ENCODE peak calls at places on chromosomes 11 and 22, in six cellular contexts. G is IMR-90, H is neuronal stem cell, Z is trophoblast cell, V is mesenchymal stem cell, P is mesendoderm. E is an unnamed sample.

GRCh38 chr22:20566420-20567260 is 59.2 kb downstream of the MED15 start:
- DNase-seq in G (peak), H (no peak), Z (peak), V (no peak), P (no peak), E (no peak)

GRCh38 chr11:117145393-117145761 is 1.3 kb downstream of the PAFAH1B2 start:
- DNase-seq in G (peak), H (peak), Z (no peak), V (peak), P (peak), E (no peak)

GRCh38 chr11:74820763-74821162 is 72.1 kb downstream of the RNF169 start:
- DNase-seq in G (peak), H (no peak), Z (no peak), V (peak), P (peak), E (no peak)

GRCh38 chr11:67053896-67054850 is 2.5 kb upstream of the RHOD start:
- DNase-seq in G (peak), H (peak), Z (peak), V (peak), P (peak), E (peak)

GRCh38 chr11:128575956-128576340 is 11.4 kb downstream of the ETS1 start:
- DNase-seq in G (peak), H (no peak), Z (no peak), V (peak), P (no peak), E (no peak)

GRCh38 chr11:67697846-67698245 is 23.4 kb upstream of the ALDH3B2 start:
- DNase-seq in G (no peak), H (no peak), Z (no peak), V (no peak), P (no peak), E (no peak)

GRCh38 chr11:45110562-45110961 is 35.9 kb upstream of the PRDM11 start:
- DNase-seq in G (peak), H (peak), Z (no peak), V (peak), P (peak), E (peak)

GRCh38 chr11:9529333-9529648 is 44.2 kb upstream of the WEE1 start:
- DNase-seq in G (no peak), H (no peak), Z (no peak), V (no peak), P (no peak), E (no peak)

GRCh38 chr11:2302844-2303626 is 1.2 kb downstream of the TSPAN32 start:
- DNase-seq in G (no peak), H (no peak), Z (no peak), V (no peak), P (no peak), E (peak)

GRCh38 chr22:46457502-46458488 is 79.6 kb downstream of the CELSR1 start:
- DNase-seq in G (peak), H (no peak), Z (peak), V (peak), P (peak), E (no peak)

GRCh38 chr11:779120-779954 is 2.0 kb upstream of the GATD1 start:
- DNase-seq in G (no peak), H (no peak), Z (no peak), V (no peak), P (no peak), E (no peak)

GRCh38 chr22:44658371-44658953 is 43.5 kb upstream of the PRR5 start:
- DNase-seq in G (peak), H (no peak), Z (no peak), V (no peak), P (no peak), E (peak)

GRCh38 chr11:5449023-5449422 is at the start of gene OR51I2:
- DNase-seq in G (no peak), H (no peak), Z (no peak), V (no peak), P (no peak), E (no peak)

GRCh38 chr11:112748713-112749481 is 212.3 kb upstream of the NCAM1 start:
- DNase-seq in G (no peak), H (no peak), Z (no peak), V (no peak), P (no peak), E (no peak)

GRCh38 chr22:41078975-41079374 is 13.4 kb upstream of the EP300 start:
- DNase-seq in G (no peak), H (peak), Z (no peak), V (no peak), P (no peak), E (no peak)

GRCh38 chr11:33480636-33481035 is 220.0 kb downstream of the C11orf91 start:
- DNase-seq in G (no peak), H (no peak), Z (no peak), V (no peak), P (no peak), E (no peak)

GRCh38 chr11:120564573-120565301 is 53.2 kb downstream of the GRIK4 start:
- DNase-seq in G (peak), H (peak), Z (peak), V (peak), P (peak), E (peak)

GRCh38 chr11:118619444-118620205 is 12.2 kb downstream of the PHLDB1 start:
- DNase-seq in G (peak), H (no peak), Z (no peak), V (peak), P (no peak), E (no peak)

GRCh38 chr22:37371491-37371890 is 55.8 kb downstream of the ELFN2 start:
- DNase-seq in G (no peak), H (no peak), Z (no peak), V (no peak), P (no peak), E (no peak)

GRCh38 chr11:73288873-73289707 is 17.0 kb downstream of the P2RY6 start:
- DNase-seq in G (peak), H (peak), Z (peak), V (peak), P (peak), E (peak)

GRCh38 chr11:112834277-112834755 is 126.9 kb upstream of the NCAM1 start:
- DNase-seq in G (no peak), H (no peak), Z (no peak), V (no peak), P (peak), E (no peak)

GRCh38 chr11:114280696-114281095 is 15.5 kb upstream of the NNMT start:
- DNase-seq in G (peak), H (peak), Z (peak), V (peak), P (peak), E (peak)

GRCh38 chr22:29396126-29396525 is 7.8 kb upstream of the AP1B1 start:
- DNase-seq in G (no peak), H (no peak), Z (no peak), V (no peak), P (no peak), E (peak)

GRCh38 chr22:40679964-40680818 is 907 bp downstream of the MCHR1 start:
- DNase-seq in G (peak), H (no peak), Z (no peak), V (peak), P (peak), E (no peak)

GRCh38 chr22:50699754-50700386 is 27.2 kb downstream of the SHANK3 start:
- DNase-seq in G (no peak), H (no peak), Z (no peak), V (no peak), P (peak), E (peak)

GRCh38 chr22:20210473-20211059 is 57.6 kb downstream of the RTN4R start:
- DNase-seq in G (no peak), H (no peak), Z (no peak), V (no peak), P (no peak), E (no peak)

GRCh38 chr11:69200331-69201047 is 44.8 kb downstream of the SMIM38 start:
- DNase-seq in G (no peak), H (peak), Z (no peak), V (no peak), P (no peak), E (no peak)

GRCh38 chr11:60077216-60077817 is 11.1 kb upstream of the MS4A2 start:
- DNase-seq in G (no peak), H (no peak), Z (no peak), V (no peak), P (no peak), E (no peak)
- H3K4me2 ChIP-seq in G (no peak), H (no peak), Z (no peak), V (no peak), P (no peak), E (no peak)

GRCh38 chr11:103883856-103884255 is 152.6 kb upstream of the DDI1 start:
- DNase-seq in G (no peak), H (no peak), Z (peak), V (no peak), P (no peak), E (no peak)

GRCh38 chr11:103883291-103883690 is 153.1 kb upstream of the DDI1 start:
- DNase-seq in G (no peak), H (no peak), Z (no peak), V (no peak), P (no peak), E (no peak)

GRCh38 chr11:103878646-103879045 is 157.8 kb upstream of the DDI1 start:
- DNase-seq in G (no peak), H (no peak), Z (no peak), V (no peak), P (no peak), E (no peak)

GRCh38 chr11:103880968-103881367 is 155.5 kb upstream of the DDI1 start:
- DNase-seq in G (no peak), H (no peak), Z (no peak), V (no peak), P (no peak), E (no peak)

GRCh38 chr11:103881518-103882070 is 154.8 kb upstream of the DDI1 start:
- DNase-seq in G (no peak), H (no peak), Z (no peak), V (no peak), P (no peak), E (no peak)
- H3K23ac ChIP-seq in G (no peak), H (no peak), Z (no peak), V (no peak), P (no peak), E (no peak)

DNA sequence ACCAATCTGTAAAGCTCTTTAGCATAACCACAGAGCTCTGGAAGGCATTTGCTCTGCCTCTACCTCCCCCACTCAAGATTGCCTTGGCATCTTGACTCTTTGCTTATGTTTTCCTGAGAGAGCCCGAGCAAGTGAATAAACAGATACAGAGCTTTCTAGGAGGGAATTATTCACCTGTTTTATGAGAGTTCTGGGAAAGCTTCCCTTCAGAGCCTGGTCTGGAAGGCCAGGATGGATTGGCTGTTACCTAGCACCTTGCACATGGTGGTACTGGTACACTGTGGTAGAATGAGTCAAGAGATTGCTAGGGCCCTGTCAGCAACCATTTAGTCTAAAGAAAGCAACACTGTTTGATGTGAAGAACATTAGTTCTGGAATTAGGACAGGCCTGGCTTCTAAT is 52.3 kb downstream of the CABIN1 start:
- DNase-seq in G (no peak), H (no peak), Z (no peak), V (no peak), P (no peak), E (no peak)
- H3K18ac ChIP-seq in G (no peak), H (no peak), Z (no peak), V (no peak), P (no peak), E (no peak)

GRCh38 chr11:62567018-62567633 is 6.6 kb downstream of the EEF1G start:
- DNase-seq in G (no peak), H (no peak), Z (no peak), V (no peak), P (no peak), E (no peak)
- H3K4me2 ChIP-seq in G (no peak), H (no peak), Z (no peak), V (no peak), P (no peak), E (no peak)

DNA sequence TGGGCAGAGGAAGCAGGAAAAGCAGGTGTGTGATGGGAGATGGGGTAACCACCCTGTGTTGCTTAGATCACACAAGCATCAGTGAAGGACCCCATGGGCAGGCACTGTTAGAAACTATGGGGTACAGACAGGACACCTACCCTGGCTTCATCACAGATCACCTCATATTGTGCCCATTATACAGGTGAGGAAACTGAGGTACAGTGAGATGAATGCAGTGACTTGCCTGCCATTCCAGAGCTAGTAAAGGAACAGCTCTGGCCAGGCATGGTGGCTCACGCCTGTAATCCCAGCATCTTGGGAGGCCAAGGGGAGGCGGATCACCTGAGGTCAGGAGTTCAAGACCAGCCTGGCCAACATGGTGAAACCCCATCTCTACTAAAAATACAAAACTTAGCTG is 5.9 kb upstream of the MARK2 start:
- DNase-seq in G (no peak), H (no peak), Z (no peak), V (no peak), P (no peak), E (no peak)
- H3K23ac ChIP-seq in G (no peak), H (peak), Z (no peak), V (no peak), P (no peak), E (no peak)

GRCh38 chr22:39534591-39535301 is 2.2 kb upstream of the RPS19BP1 start:
- DNase-seq in G (peak), H (peak), Z (peak), V (peak), P (peak), E (peak)

GRCh38 chr22:39530136-39530535 is 2.4 kb downstream of the RPS19BP1 start:
- DNase-seq in G (no peak), H (no peak), Z (no peak), V (no peak), P (no peak), E (no peak)

GRCh38 chr22:39534092-39534506 is 1.6 kb upstream of the RPS19BP1 start:
- DNase-seq in G (no peak), H (no peak), Z (no peak), V (no peak), P (no peak), E (peak)

GRCh38 chr22:39530692-39531331 is 1.7 kb downstream of the RPS19BP1 start:
- DNase-seq in G (peak), H (no peak), Z (no peak), V (peak), P (peak), E (no peak)

GRCh38 chr22:39532215-39533071 is at the start of gene RPS19BP1:
- DNase-seq in G (peak), H (peak), Z (peak), V (peak), P (peak), E (peak)
- H3K18ac ChIP-seq in G (peak), H (peak), Z (peak), V (peak), P (peak), E (no peak)

GRCh38 chr11:86938900-86939880 is 16.0 kb downstream of the FZD4 start:
- DNase-seq in G (peak), H (peak), Z (no peak), V (peak), P (peak), E (no peak)
- H3K4me2 ChIP-seq in G (no peak), H (no peak), Z (no peak), V (no peak), P (no peak), E (no peak)

GRCh38 chr22:27851974-27852713 is 50.6 kb upstream of the MN1 start:
- DNase-seq in G (peak), H (no peak), Z (no peak), V (peak), P (peak), E (no peak)
- H3K23ac ChIP-seq in G (peak), H (no peak), Z (no peak), V (no peak), P (no peak), E (no peak)